ENCODE peak calls at places on chromosomes 6 and 20, in eight cellular contexts. W is amygdala, M is C1 segment of cervical spinal cord, K is mucosa of gallbladder, H is neural crest cell, X is AG08396, U is dermis microvascular lymphatic vessel endothelial cell, O is RKO. Y is an unnamed sample.

GRCh38 chr6:157099912-157100593 is 223.3 kb downstream of the TMEM242 start:
- DNase-seq in W (no peak), M (no peak), K (peak; percentile 23), H (no peak), X (no peak), U (no peak), O (no peak), Y (no peak)

GRCh38 chr20:58712116-58712822 is 19.7 kb downstream of the NPEPL1 start:
- DNase-seq in W (no peak), M (no peak), K (peak; percentile 8), H (no peak), X (peak; percentile 1), U (no peak), O (no peak), Y (no peak)

GRCh38 chr6:139240161-139241010 is 51.4 kb downstream of the TXLNB start:
- DNase-seq in W (no peak), M (no peak), K (no peak), H (no peak), X (peak; percentile 27), U (peak; percentile 79), O (no peak), Y (peak; percentile 8)

GRCh38 chr20:17844549-17845298 is 123.9 kb downstream of the SNX5 start:
- DNase-seq in W (no peak), M (no peak), K (no peak), H (no peak), X (no peak), U (no peak), O (no peak), Y (no peak)

GRCh38 chr20:36349384-36350170 is 43.4 kb downstream of the DLGAP4 start:
- DNase-seq in W (no peak), M (no peak), K (no peak), H (no peak), X (no peak), U (no peak), O (no peak), Y (no peak)

GRCh38 chr6:169556758-169557505 is 144.9 kb downstream of the WDR27 start:
- DNase-seq in W (no peak), M (peak; percentile 3), K (no peak), H (no peak), X (no peak), U (no peak), O (no peak), Y (no peak)

GRCh38 chr6:155174576-155175174 is 89.1 kb upstream of the CLDN20 start:
- DNase-seq in W (no peak), M (peak; percentile 38), K (peak; percentile 62), H (peak; percentile 48), X (peak; percentile 77), U (peak; percentile 86), O (peak; percentile 84), Y (peak; percentile 73)

GRCh38 chr20:3857405-3857804 is 10.8 kb downstream of the MAVS start:
- DNase-seq in W (no peak), M (no peak), K (peak; percentile 66), H (no peak), X (no peak), U (no peak), O (no peak), Y (no peak)

GRCh38 chr6:88388589-88388988 is 222.4 kb upstream of the CNR1 start:
- DNase-seq in W (no peak), M (no peak), K (no peak), H (no peak), X (no peak), U (no peak), O (no peak), Y (no peak)

GRCh38 chr20:31485450-31486339 is 10.6 kb downstream of the REM1 start:
- DNase-seq in W (no peak), M (no peak), K (peak; percentile 50), H (no peak), X (peak; percentile 69), U (peak; percentile 71), O (no peak), Y (no peak)

GRCh38 chr6:144335914-144336313 is 50.8 kb downstream of the UTRN start:
- DNase-seq in W (no peak), M (no peak), K (no peak), H (no peak), X (no peak), U (no peak), O (peak; percentile 4), Y (no peak)

GRCh38 chr6:156618600-156619205 is 158.5 kb upstream of the ARID1B start:
- DNase-seq in W (no peak), M (no peak), K (no peak), H (no peak), X (no peak), U (no peak), O (no peak), Y (no peak)

GRCh38 chr6:92826633-92827032 is 592.7 kb downstream of the EPHA7 start:
- DNase-seq in W (no peak), M (no peak), K (peak; percentile 12), H (no peak), X (no peak), U (no peak), O (no peak), Y (no peak)

GRCh38 chr20:47296950-47297349 is 59.5 kb downstream of the ZMYND8 start:
- DNase-seq in W (no peak), M (no peak), K (no peak), H (no peak), X (no peak), U (no peak), O (no peak), Y (no peak)

GRCh38 chr6:21883929-21884328 is 290.4 kb downstream of the SOX4 start:
- DNase-seq in W (no peak), M (no peak), K (no peak), H (no peak), X (no peak), U (no peak), O (no peak), Y (no peak)

GRCh38 chr6:164034602-164035140 is 620.2 kb downstream of the QKI start:
- DNase-seq in W (no peak), M (no peak), K (no peak), H (no peak), X (no peak), U (no peak), O (no peak), Y (no peak)

GRCh38 chr20:36391456-36391855 is 85.3 kb downstream of the DLGAP4 start:
- DNase-seq in W (no peak), M (no peak), K (no peak), H (no peak), X (no peak), U (no peak), O (no peak), Y (no peak)

GRCh38 chr6:106146852-106147351 is 60.8 kb downstream of the PRDM1 start:
- DNase-seq in W (no peak), M (no peak), K (no peak), H (no peak), X (peak; percentile 28), U (no peak), O (no peak), Y (no peak)

Y was measured in HS-27A.